ENCODE peak calls at places on chromosomes 6 and 20, in four cellular contexts. W, Y, U and V are unnamed samples.

GRCh38 chr6:158161566-158162254 is 6.4 kb downstream of the SERAC1 start:
- DNase-seq in W (no peak), Y (peak), U (no peak), V (no peak)

GRCh38 chr6:155177369-155177961 is 86.3 kb upstream of the CLDN20 start:
- DNase-seq in W (peak), Y (no peak), U (peak), V (peak)

GRCh38 chr6:105862936-105863603 is 223.1 kb upstream of the PRDM1 start:
- DNase-seq in W (no peak), Y (no peak), U (no peak), V (no peak)

GRCh38 chr6:47031656-47032055 is 10.5 kb downstream of the ADGRF1 start:
- DNase-seq in W (no peak), Y (no peak), U (no peak), V (no peak)

GRCh38 chr20:11271319-11271718 is 597.5 kb upstream of the JAG1 start:
- DNase-seq in W (no peak), Y (peak), U (peak), V (peak)

GRCh38 chr6:45419574-45420082 is 41.9 kb upstream of the SUPT3H start:
- DNase-seq in W (peak), Y (peak), U (peak), V (peak)

GRCh38 chr6:63475707-63476106 is 96.6 kb upstream of the LOC128125822 start:
- DNase-seq in W (no peak), Y (no peak), U (peak), V (no peak)

GRCh38 chr6:18034798-18035202 is 47.4 kb upstream of the KIF13A start:
- DNase-seq in W (peak), Y (no peak), U (peak), V (peak)

GRCh38 chr6:74368746-74369145 is 672.7 kb downstream of the CD109 start:
- DNase-seq in W (no peak), Y (no peak), U (no peak), V (no peak)

GRCh38 chr6:5865492-5866031 is 141.2 kb downstream of the NRN1 start:
- DNase-seq in W (no peak), Y (no peak), U (no peak), V (no peak)

GRCh38 chr6:168050861-168051586 is 28.0 kb downstream of the FRMD1 start:
- DNase-seq in W (no peak), Y (peak), U (no peak), V (peak)

GRCh38 chr6:35258858-35259193 is 709 bp upstream of the ZNF76 start:
- DNase-seq in W (peak), Y (no peak), U (peak), V (peak)

GRCh38 chr6:168189679-168190405 is 110.8 kb upstream of the FRMD1 start:
- DNase-seq in W (no peak), Y (no peak), U (no peak), V (no peak)

GRCh38 chr20:23200914-23201313 is 114.8 kb upstream of the CD93 start:
- DNase-seq in W (peak), Y (peak), U (peak), V (peak)

GRCh38 chr6:106752641-106753040 is 123.3 kb downstream of the QRSL1 start:
- DNase-seq in W (no peak), Y (no peak), U (peak), V (no peak)

GRCh38 chr20:53331151-53331973 is 262.3 kb downstream of the ZNF217 start:
- DNase-seq in W (peak), Y (no peak), U (peak), V (peak)

GRCh38 chr20:568097-568864 is 24.7 kb upstream of the CSNK2A1 start:
- DNase-seq in W (peak), Y (no peak), U (no peak), V (no peak)

GRCh38 chr6:85068221-85068620 is 303.8 kb upstream of the TBX18 start:
- DNase-seq in W (no peak), Y (no peak), U (no peak), V (no peak)

GRCh38 chr6:128491643-128492206 is 28.7 kb downstream of the PTPRK start:
- DNase-seq in W (no peak), Y (no peak), U (no peak), V (no peak)

GRCh38 chr6:158847012-158847529 is 27.9 kb upstream of the EZR start:
- DNase-seq in W (no peak), Y (no peak), U (no peak), V (no peak)

GRCh38 chr6:53309059-53309896 is 39.5 kb downstream of the ELOVL5 start:
- DNase-seq in W (peak), Y (no peak), U (peak), V (peak)

GRCh38 chr6:27213544-27214125 is 33.9 kb upstream of the PRSS16 start:
- DNase-seq in W (peak), Y (peak), U (no peak), V (peak)

GRCh38 chr6:30862156-30862875 is 22.0 kb upstream of the DDR1 start:
- DNase-seq in W (peak), Y (no peak), U (no peak), V (no peak)

GRCh38 chr6:85798934-85799490 is 156.3 kb upstream of the SYNCRIP start:
- DNase-seq in W (no peak), Y (no peak), U (no peak), V (no peak)

DNA sequence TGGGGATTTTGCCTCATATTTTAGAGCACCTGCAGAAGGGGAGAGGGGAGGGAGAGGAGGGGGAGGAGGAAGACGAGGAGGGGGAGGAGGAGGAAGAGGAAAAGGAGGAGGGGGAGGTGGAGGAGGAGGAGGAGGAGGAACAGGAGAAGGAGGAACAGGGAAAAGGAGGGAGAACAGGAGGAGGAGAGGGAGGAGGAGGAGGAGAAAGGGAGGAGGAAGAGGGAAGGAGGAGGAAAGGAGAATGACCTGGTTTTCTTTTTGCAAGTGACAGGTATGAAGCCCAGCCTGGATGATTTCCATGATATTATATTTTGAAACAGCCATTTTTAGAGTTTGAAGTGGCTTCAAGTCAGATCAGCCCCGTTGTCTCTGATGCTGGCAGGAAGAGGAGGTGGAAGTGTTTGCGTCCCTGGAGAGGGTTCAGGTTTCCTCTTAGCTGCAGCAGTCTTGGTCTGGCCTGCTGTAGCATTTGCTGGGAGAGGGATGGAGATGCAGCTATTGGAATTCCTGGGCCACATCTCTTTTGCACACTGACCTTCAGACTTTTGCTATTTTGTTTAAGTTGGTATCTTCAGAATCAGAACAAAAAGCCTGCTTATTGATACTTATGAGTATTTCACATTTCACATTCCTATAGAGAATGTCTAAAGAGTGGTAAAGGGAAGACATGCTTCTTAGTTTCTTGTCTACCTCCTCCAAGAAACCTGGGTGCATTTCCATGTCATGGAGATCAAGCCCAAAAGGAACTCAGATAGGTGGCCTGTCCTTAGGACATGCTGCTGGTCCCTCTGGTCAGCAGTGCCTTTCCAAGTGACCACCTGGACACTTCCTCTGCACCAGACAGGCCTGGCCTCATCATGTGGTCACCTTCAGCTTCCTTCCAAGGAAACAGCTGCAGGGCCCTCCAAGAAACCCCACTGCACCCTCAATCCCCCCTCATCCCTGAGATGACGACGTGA is 54.3 kb upstream of the IYD start:
- DNase-seq in W (no peak), Y (no peak), U (no peak), V (no peak)
- TF ChIP-seq HMGXB4 in W (no peak), Y (no peak), U (no peak), V (no peak)

GRCh38 chr20:47262365-47263013 is 94.0 kb downstream of the ZMYND8 start:
- DNase-seq in W (no peak), Y (no peak), U (no peak), V (no peak)
- TF ChIP-seq HMGXB4 in W (no peak), Y (no peak), U (no peak), V (no peak)

DNA sequence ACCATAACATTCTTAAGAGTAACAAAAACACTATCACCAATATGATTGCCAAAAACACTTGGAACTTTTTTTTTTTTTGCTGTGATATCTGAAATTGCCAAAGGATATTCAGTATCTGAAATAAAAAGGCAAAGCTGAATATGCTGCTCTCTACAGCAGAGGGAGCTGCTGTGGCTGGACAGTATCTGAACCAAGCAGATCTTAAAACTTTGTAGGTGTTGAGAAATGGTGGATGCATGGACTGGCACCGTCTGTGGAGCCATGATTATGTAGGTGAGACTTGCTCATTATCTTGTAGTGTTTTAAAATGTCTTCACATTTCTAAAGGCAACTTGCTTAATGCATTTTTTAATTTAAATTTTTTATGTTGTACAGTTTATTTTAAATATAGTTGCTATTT is 9.2 kb downstream of the PDCD2 start:
- DNase-seq in W (peak), Y (no peak), U (peak), V (no peak)
- TF ChIP-seq HMGXB4 in W (no peak), Y (no peak), U (no peak), V (no peak)

GRCh38 chr6:41302638-41303037 is 16.2 kb upstream of the TREM1 start:
- DNase-seq in W (no peak), Y (no peak), U (no peak), V (no peak)

GRCh38 chr6:41306187-41306854 is 19.8 kb upstream of the TREM1 start:
- DNase-seq in W (peak), Y (peak), U (peak), V (peak)
- TF ChIP-seq HMGXB4 in W (no peak), Y (no peak), U (no peak), V (no peak)

GRCh38 chr6:11828185-11828897 is 49.7 kb upstream of the ADTRP start:
- DNase-seq in W (no peak), Y (no peak), U (no peak), V (no peak)
- TF ChIP-seq HMGXB4 in W (no peak), Y (no peak), U (no peak), V (no peak)